ENCODE peak calls at places on chromosome 10, in four cellular contexts. R, U, X and B are unnamed samples.

GRCh38 chr10:106713846-106714245 is 450.7 kb downstream of the SORCS1 start:
- DNase-seq in R (no peak), U (no peak), X (no peak), B (no peak)

GRCh38 chr10:17065273-17065672 is 64.3 kb downstream of the CUBN start:
- DNase-seq in R (no peak), U (no peak), X (no peak), B (no peak)

GRCh38 chr10:127925471-127926207 is 18.7 kb downstream of the PTPRE start:
- DNase-seq in R (no peak), U (no peak), X (no peak), B (no peak)

GRCh38 chr10:126397640-126398382 is 9.5 kb upstream of the ADAM12 start:
- DNase-seq in R (no peak), U (no peak), X (peak; percentile 92), B (peak; percentile 83)

GRCh38 chr10:67549390-67549789 is 146.6 kb downstream of the CTNNA3 start:
- DNase-seq in R (no peak), U (no peak), X (no peak), B (no peak)

GRCh38 chr10:74361678-74362077 is 210.7 kb downstream of the ADK start:
- DNase-seq in R (no peak), U (no peak), X (no peak), B (no peak)

GRCh38 chr10:124616040-124616835 is 127.9 kb downstream of the FAM53B start:
- DNase-seq in R (no peak), U (no peak), X (no peak), B (no peak)

GRCh38 chr10:75770634-75771081 is 339.2 kb downstream of the LRMDA start:
- DNase-seq in R (no peak), U (peak; percentile 46), X (no peak), B (no peak)

GRCh38 chr10:24858244-24858907 is 94.0 kb downstream of the PRTFDC1 start:
- DNase-seq in R (no peak), U (no peak), X (peak; percentile 73), B (no peak)

GRCh38 chr10:130994845-130995244 is 316.7 kb downstream of the TCERG1L start:
- DNase-seq in R (no peak), U (no peak), X (no peak), B (no peak)

GRCh38 chr10:130990536-130990935 is 321.0 kb downstream of the TCERG1L start:
- DNase-seq in R (no peak), U (no peak), X (no peak), B (no peak)

GRCh38 chr10:130992802-130993523 is 318.6 kb downstream of the TCERG1L start:
- DNase-seq in R (no peak), U (no peak), X (no peak), B (no peak)

GRCh38 chr10:130994191-130994590 is 317.3 kb downstream of the TCERG1L start:
- DNase-seq in R (no peak), U (no peak), X (no peak), B (no peak)

DNA sequence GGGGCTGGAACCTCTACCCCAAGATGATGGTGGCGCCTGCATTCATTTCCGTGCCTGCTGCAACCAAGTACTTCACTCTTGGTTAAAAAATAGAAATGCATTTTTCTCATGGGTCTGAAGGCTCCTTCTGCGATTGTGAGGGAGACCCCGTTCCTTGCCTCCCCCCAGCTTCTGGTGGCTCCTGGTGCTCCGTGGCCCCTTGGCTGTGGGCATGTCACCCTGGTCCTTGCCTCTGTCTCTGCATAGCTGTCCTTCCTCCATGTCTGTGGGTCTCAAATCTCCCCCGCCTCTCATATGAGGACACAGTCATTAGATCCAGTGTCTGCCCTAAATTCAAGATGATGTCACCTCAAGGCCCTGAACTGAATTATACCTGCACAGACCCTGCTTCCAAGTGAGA is 317.9 kb downstream of the TCERG1L start:
- DNase-seq in R (no peak), U (no peak), X (no peak), B (no peak)
- TF ChIP-seq CTCF in R (no peak), U (no peak), X (no peak), B (no peak)

GRCh38 chr10:72334196-72334831 is 20.4 kb downstream of the DNAJB12 start:
- DNase-seq in R (no peak), U (peak; percentile 16), X (no peak), B (no peak)
- H3K4me3 ChIP-seq in R (no peak overlapping the region), U (peak overlapping the region; percentile 17), X (no peak overlapping the region), B (no peak overlapping the region)

GRCh38 chr10:70430489-70431445 is 10.7 kb downstream of the NODAL start:
- DNase-seq in R (peak; percentile 34), U (peak; percentile 44), X (no peak), B (no peak)
- TF ChIP-seq CTCF in R (peak; percentile 32), U (peak; percentile 45), X (peak; percentile 11), B (peak; percentile 2)

DNA sequence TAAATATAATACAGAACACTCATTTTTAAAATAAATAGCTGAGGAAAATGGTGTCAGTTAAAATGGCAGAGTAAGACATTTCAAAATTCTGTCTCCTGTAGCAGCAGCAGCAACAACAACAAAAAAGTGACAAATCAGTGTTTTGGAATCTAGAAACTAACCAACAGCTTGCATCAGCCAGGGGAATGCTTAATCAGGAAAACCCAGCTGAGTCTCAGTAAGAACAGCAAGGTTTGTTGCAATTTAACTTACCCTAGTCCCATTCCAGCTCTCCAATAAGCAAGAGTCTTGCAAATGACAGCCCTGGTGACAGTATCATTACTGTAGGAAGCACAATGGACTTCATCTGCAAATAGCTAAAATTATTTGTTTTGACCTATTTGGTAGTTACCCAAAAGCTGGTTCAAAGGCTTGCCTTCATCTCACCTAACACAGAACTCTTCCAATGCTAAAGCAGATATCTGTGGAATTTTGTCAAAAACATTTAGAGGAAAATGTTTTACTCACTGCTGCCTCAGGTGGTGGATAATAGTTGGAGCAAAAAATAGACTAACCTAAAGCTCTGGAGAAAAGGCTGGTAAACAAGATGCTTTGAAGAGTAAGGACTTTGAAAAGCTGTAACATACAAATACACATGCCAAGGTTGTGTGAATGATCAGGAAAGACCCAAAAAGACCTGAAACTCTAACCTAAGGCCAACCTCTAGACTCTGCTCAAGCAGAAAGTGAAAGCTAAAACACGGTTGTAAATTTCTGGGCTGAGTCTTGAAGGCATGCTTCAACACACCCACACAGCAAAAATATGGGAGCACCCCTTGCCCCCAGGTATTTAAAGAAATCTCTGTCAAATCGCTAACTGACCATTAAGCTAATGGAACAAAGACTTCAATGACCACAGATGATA is 9.9 kb upstream of the ARHGAP22 start:
- DNase-seq in R (no peak), U (no peak), X (peak; percentile 50), B (no peak)
- H3K4me3 ChIP-seq in R (no peak overlapping the region), U (no peak overlapping the region), X (no peak overlapping the region), B (no peak overlapping the region)

GRCh38 chr10:102289356-102289755 is 44.0 kb downstream of the GBF1 start:
- DNase-seq in R (no peak), U (no peak), X (no peak), B (no peak)
- TF ChIP-seq CTCF in R (no peak), U (no peak), X (no peak), B (no peak)

GRCh38 chr10:119658274-119658673 is 7.1 kb downstream of the BAG3 start:
- DNase-seq in R (peak; percentile 79), U (peak; percentile 80), X (peak; percentile 91), B (no peak)
- H3K4me3 ChIP-seq in R (no peak overlapping the region), U (peak overlapping the region; percentile 82), X (peak overlapping the region; percentile 35), B (peak overlapping the region; percentile 18)

GRCh38 chr10:13829790-13830189 is 243.0 kb downstream of the PRPF18 start:
- DNase-seq in R (no peak), U (no peak), X (no peak), B (no peak)

GRCh38 chr10:13827418-13827817 is 240.7 kb downstream of the PRPF18 start:
- DNase-seq in R (no peak), U (no peak), X (no peak), B (no peak)

GRCh38 chr10:13834581-13835286 is 248.0 kb downstream of the PRPF18 start:
- DNase-seq in R (peak; percentile 30), U (no peak), X (no peak), B (no peak)

GRCh38 chr10:13831711-13832110 is 244.9 kb downstream of the PRPF18 start:
- DNase-seq in R (no peak), U (no peak), X (no peak), B (no peak)

GRCh38 chr10:13830385-13830784 is 243.6 kb downstream of the PRPF18 start:
- DNase-seq in R (no peak), U (no peak), X (no peak), B (no peak)
- TF ChIP-seq CTCF in R (no peak), U (no peak), X (no peak), B (no peak)